ENCODE peak calls at places on chromosomes 11 and 22, in four cellular contexts. One of them, this sample, is unnamed.

GRCh38 chr22:40588726-40589125 is 47.8 kb downstream of the MRTFA start:
- DNase-seq in fibroblast of lung: peak
- DNase-seq in GM23248: peak
- DNase-seq in GM12878: no peak
- DNase-seq in this sample: no peak

GRCh38 chr11:66936326-66936725 is 21.9 kb downstream of the PC start:
- DNase-seq in fibroblast of lung: peak
- DNase-seq in GM23248: peak
- DNase-seq in GM12878: no peak
- DNase-seq in this sample: no peak

GRCh38 chr22:31647516-31647915 is 14.5 kb downstream of the PISD start:
- DNase-seq in fibroblast of lung: peak
- DNase-seq in GM23248: peak
- DNase-seq in GM12878: no peak
- DNase-seq in this sample: no peak

GRCh38 chr22:44157916-44158618 is 22.7 kb upstream of the PARVG start:
- DNase-seq in fibroblast of lung: no peak
- DNase-seq in GM23248: no peak
- DNase-seq in GM12878: no peak
- DNase-seq in this sample: no peak

GRCh38 chr11:85759915-85760314 is 51.0 kb downstream of the SYTL2 start:
- DNase-seq in fibroblast of lung: peak
- DNase-seq in GM23248: peak
- DNase-seq in GM12878: no peak
- DNase-seq in this sample: no peak

GRCh38 chr11:79209540-79210266 is 231.1 kb downstream of the TENM4 start:
- DNase-seq in fibroblast of lung: peak
- DNase-seq in GM23248: no peak
- DNase-seq in GM12878: no peak
- DNase-seq in this sample: no peak

GRCh38 chr22:23233084-23233501 is 52.8 kb downstream of the BCR start:
- DNase-seq in fibroblast of lung: peak
- DNase-seq in GM23248: peak
- DNase-seq in GM12878: no peak
- DNase-seq in this sample: no peak

GRCh38 chr11:18282626-18283025 is 16.6 kb downstream of the SAA1 start:
- DNase-seq in fibroblast of lung: no peak
- DNase-seq in GM23248: no peak
- DNase-seq in GM12878: no peak
- DNase-seq in this sample: no peak

GRCh38 chr11:2772544-2773031 is 72.8 kb upstream of the KCNQ1OT1 start:
- DNase-seq in fibroblast of lung: peak
- DNase-seq in GM23248: peak
- DNase-seq in GM12878: no peak
- DNase-seq in this sample: no peak

GRCh38 chr11:27830206-27830605 is 130.0 kb upstream of the BDNF start:
- DNase-seq in fibroblast of lung: no peak
- DNase-seq in GM23248: no peak
- DNase-seq in GM12878: no peak
- DNase-seq in this sample: no peak

GRCh38 chr11:132453411-132453810 is 1078.9 kb downstream of the OPCML start:
- DNase-seq in fibroblast of lung: no peak
- DNase-seq in GM23248: peak
- DNase-seq in GM12878: no peak
- DNase-seq in this sample: no peak

GRCh38 chr11:79043726-79044125 is 397.1 kb downstream of the TENM4 start:
- DNase-seq in fibroblast of lung: no peak
- DNase-seq in GM23248: no peak
- DNase-seq in GM12878: no peak
- DNase-seq in this sample: no peak

GRCh38 chr11:66181632-66182345 is 86.7 kb upstream of the RAB1B start:
- DNase-seq in fibroblast of lung: no peak
- DNase-seq in GM23248: peak
- DNase-seq in GM12878: no peak
- DNase-seq in this sample: no peak

GRCh38 chr11:130219148-130219547 is 59.6 kb downstream of the ST14 start:
- DNase-seq in fibroblast of lung: no peak
- DNase-seq in GM23248: no peak
- DNase-seq in GM12878: no peak
- DNase-seq in this sample: no peak

GRCh38 chr11:111910637-111911562 is 670 bp downstream of the CRYAB start:
- DNase-seq in fibroblast of lung: no peak
- DNase-seq in GM23248: peak
- DNase-seq in GM12878: no peak
- DNase-seq in this sample: no peak

GRCh38 chr11:10304495-10305261 is at the start of gene ADM:
- DNase-seq in fibroblast of lung: peak
- DNase-seq in GM23248: peak
- DNase-seq in GM12878: no peak
- DNase-seq in this sample: peak

GRCh38 chr11:61983419-61983818 is 16.0 kb upstream of the FTH1 start:
- DNase-seq in fibroblast of lung: no peak
- DNase-seq in GM23248: no peak
- DNase-seq in GM12878: no peak
- DNase-seq in this sample: no peak

GRCh38 chr11:77530879-77531278 is 57.0 kb upstream of the PAK1 start:
- DNase-seq in fibroblast of lung: no peak
- DNase-seq in GM23248: no peak
- DNase-seq in GM12878: no peak
- DNase-seq in this sample: no peak

GRCh38 chr11:124886978-124887666 is 10.5 kb downstream of the ROBO4 start:
- DNase-seq in fibroblast of lung: no peak
- DNase-seq in GM23248: no peak
- DNase-seq in GM12878: no peak
- DNase-seq in this sample: no peak

GRCh38 chr22:17007257-17007656 is 765 bp downstream of the GAB4 start:
- DNase-seq in fibroblast of lung: no peak
- DNase-seq in GM23248: no peak
- DNase-seq in GM12878: no peak
- DNase-seq in this sample: no peak

GRCh38 chr11:82521427-82521826 is 212.2 kb downstream of the FAM181B start:
- DNase-seq in fibroblast of lung: no peak
- DNase-seq in GM23248: no peak
- DNase-seq in GM12878: no peak
- DNase-seq in this sample: no peak

GRCh38 chr11:77069969-77070582 is 3.3 kb downstream of the CAPN5 start:
- DNase-seq in fibroblast of lung: no peak
- DNase-seq in GM23248: no peak
- DNase-seq in GM12878: no peak
- DNase-seq in this sample: no peak

GRCh38 chr11:64224151-64224890 is 1.7 kb downstream of the TRPT1 start:
- DNase-seq in fibroblast of lung: no peak
- DNase-seq in GM23248: no peak
- DNase-seq in GM12878: no peak
- DNase-seq in this sample: no peak

GRCh38 chr11:78576549-78577097 is 2.0 kb upstream of the NARS2 start:
- DNase-seq in fibroblast of lung: no peak
- DNase-seq in GM23248: no peak
- DNase-seq in GM12878: no peak
- DNase-seq in this sample: no peak

GRCh38 chr11:35367491-35367890 is 51.9 kb downstream of the SLC1A2 start:
- DNase-seq in fibroblast of lung: peak
- DNase-seq in GM23248: peak
- DNase-seq in GM12878: no peak
- DNase-seq in this sample: no peak

GRCh38 chr11:45649544-45650165 is 15.8 kb downstream of the CHST1 start:
- DNase-seq in fibroblast of lung: no peak
- DNase-seq in GM23248: no peak
- DNase-seq in GM12878: no peak
- DNase-seq in this sample: peak

GRCh38 chr22:35656284-35656752 is 8.1 kb downstream of the APOL6 start:
- DNase-seq in fibroblast of lung: no peak
- DNase-seq in GM23248: no peak
- DNase-seq in GM12878: no peak
- DNase-seq in this sample: no peak

GRCh38 chr11:105181521-105181920 is 42.0 kb upstream of the CARD18 start:
- DNase-seq in fibroblast of lung: peak
- DNase-seq in GM23248: peak
- DNase-seq in GM12878: no peak
- DNase-seq in this sample: no peak

GRCh38 chr11:105179542-105180278 is 40.1 kb upstream of the CARD18 start:
- DNase-seq in fibroblast of lung: peak
- DNase-seq in GM23248: no peak
- DNase-seq in GM12878: no peak
- DNase-seq in this sample: no peak

GRCh38 chr11:105181100-105181499 is 41.5 kb upstream of the CARD18 start:
- DNase-seq in fibroblast of lung: peak
- DNase-seq in GM23248: peak
- DNase-seq in GM12878: no peak
- DNase-seq in this sample: no peak

GRCh38 chr11:105177658-105178057 is 38.1 kb upstream of the CARD18 start:
- DNase-seq in fibroblast of lung: peak
- DNase-seq in GM23248: peak
- DNase-seq in GM12878: no peak
- DNase-seq in this sample: no peak
- H3K27ac ChIP-seq in fibroblast of lung: peak
- H3K27ac ChIP-seq in GM23248: peak
- H3K27ac ChIP-seq in GM12878: no peak
- H3K27ac ChIP-seq in this sample: no peak

GRCh38 chr11:826836-827145 is 928 bp upstream of the CRACR2B start:
- DNase-seq in fibroblast of lung: no peak
- DNase-seq in GM23248: no peak
- DNase-seq in GM12878: no peak
- DNase-seq in this sample: no peak
- TF ChIP-seq EZH2 in fibroblast of lung: no peak
- TF ChIP-seq EZH2 in GM23248: no peak
- TF ChIP-seq EZH2 in GM12878: no peak
- TF ChIP-seq EZH2 in this sample: peak

GRCh38 chr11:60363542-60364525 is 14.5 kb upstream of the MS4A7 start:
- DNase-seq in fibroblast of lung: peak
- DNase-seq in GM23248: peak
- DNase-seq in GM12878: peak
- DNase-seq in this sample: peak
- H3K27ac ChIP-seq in fibroblast of lung: no peak
- H3K27ac ChIP-seq in GM23248: no peak
- H3K27ac ChIP-seq in GM12878: peak
- H3K27ac ChIP-seq in this sample: no peak

DNA sequence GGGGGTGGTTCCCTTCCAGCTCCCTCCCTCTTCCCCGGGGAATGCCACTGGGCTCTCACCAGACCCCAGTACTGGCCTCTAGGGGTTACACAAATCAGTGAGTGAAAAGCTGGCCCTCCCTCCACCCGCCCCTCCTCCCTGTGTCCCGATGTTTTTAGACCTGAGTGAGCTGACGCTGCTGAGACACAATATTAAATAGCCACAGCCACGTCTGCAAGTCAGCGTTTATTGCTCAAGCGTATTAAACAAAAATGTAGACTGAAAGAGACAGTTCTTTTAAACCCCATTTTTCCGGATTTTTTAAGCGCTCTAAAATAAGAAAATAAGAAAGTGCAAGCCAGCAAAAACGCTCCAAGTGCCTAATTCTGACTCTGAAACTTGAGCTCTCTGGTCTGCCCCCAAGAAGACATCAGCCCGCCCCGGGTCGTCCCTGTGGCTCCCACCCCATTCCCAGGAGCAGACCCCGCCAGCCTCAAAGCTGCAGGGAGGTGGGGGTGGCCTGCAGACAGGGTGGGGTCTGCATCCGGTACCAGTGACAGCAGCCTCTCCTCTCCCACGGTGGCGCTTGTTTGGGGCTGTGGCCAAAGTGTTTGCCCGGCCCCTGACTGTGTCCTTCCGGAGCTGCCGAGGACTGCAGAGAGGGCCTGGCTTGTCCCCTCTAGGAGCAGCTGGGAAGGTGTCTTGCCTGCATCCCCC is 1.2 kb upstream of the TTLL8 start:
- DNase-seq in fibroblast of lung: peak
- DNase-seq in GM23248: peak
- DNase-seq in GM12878: no peak
- DNase-seq in this sample: peak
- TF ChIP-seq EZH2 in fibroblast of lung: no peak
- TF ChIP-seq EZH2 in GM23248: no peak
- TF ChIP-seq EZH2 in GM12878: no peak
- TF ChIP-seq EZH2 in this sample: no peak